ENCODE peak calls at places on chromosome 15, in five cellular contexts. C is NCI-H748 treated with DMSO at 0.1 percent for 48 hours, X is HTR-8/SVneo, D is foreskin fibroblast, M is NCI-H1105. Q is an unnamed sample.

GRCh38 chr15:28962851-28963710 is 77.3 kb downstream of the APBA2 start:
- DNase-seq in C (no peak), X (no peak), D (no peak), M (no peak), Q (no peak)

GRCh38 chr15:32908135-32908801 is 190.5 kb downstream of the GREM1 start:
- DNase-seq in C (no peak), X (no peak), D (peak), M (no peak), Q (no peak)

GRCh38 chr15:25684521-25685215 is 178.5 kb downstream of the ATP10A start:
- DNase-seq in C (no peak), X (no peak), D (peak), M (no peak), Q (no peak)

GRCh38 chr15:62941719-62942118 is 100.8 kb upstream of the TPM1 start:
- DNase-seq in C (no peak), X (no peak), D (peak), M (no peak), Q (no peak)

GRCh38 chr15:47675735-47676134 is 41.6 kb upstream of the SEMA6D start:
- DNase-seq in C (no peak), X (no peak), D (no peak), M (no peak), Q (no peak)

GRCh38 chr15:33313491-33313890 is 2.7 kb downstream of the RYR3 start:
- DNase-seq in C (no peak), X (no peak), D (no peak), M (no peak), Q (no peak)

GRCh38 chr15:81950841-81951414 is 94.9 kb downstream of the MEX3B start:
- DNase-seq in C (peak), X (no peak), D (peak), M (no peak), Q (peak)

GRCh38 chr15:29418931-29419330 is 149.3 kb upstream of the NSMCE3 start:
- DNase-seq in C (no peak), X (no peak), D (no peak), M (no peak), Q (no peak)

GRCh38 chr15:48279608-48280007 is 51.6 kb upstream of the DUT start:
- DNase-seq in C (no peak), X (no peak), D (no peak), M (no peak), Q (no peak)

GRCh38 chr15:31304074-31304648 is 22.5 kb upstream of the KLF13 start:
- DNase-seq in C (no peak), X (no peak), D (no peak), M (no peak), Q (no peak)

GRCh38 chr15:90571063-90571541 is 41.4 kb downstream of the CRTC3 start:
- DNase-seq in C (no peak), X (no peak), D (peak), M (no peak), Q (no peak)

GRCh38 chr15:59160880-59161593 is 45.6 kb upstream of the LDHAL6B start:
- DNase-seq in C (peak), X (no peak), D (peak), M (peak), Q (peak)

GRCh38 chr15:45795487-45796069 is 160.7 kb downstream of the SQOR start:
- DNase-seq in C (peak), X (peak), D (peak), M (peak), Q (peak)